ENCODE peak calls at places on chromosomes 5 and 9, in ten cellular contexts. E, U, W, Z, S, I, P, D, L and K are unnamed samples.
A peak's percentile ranks its signal among the peaks of the same experiment; 100 is the strongest.

GRCh38 chr5:172118891-172119290 is 69.1 kb downstream of the STK10 start:
- DNase-seq in E (no peak), U (no peak), W (no peak), Z (no peak), S (no peak), I (no peak), P (no peak), D (no peak), L (no peak), K (no peak)

GRCh38 chr5:89120719-89121118 is 237.7 kb upstream of the MEF2C start:
- DNase-seq in E (no peak), U (no peak), W (no peak), Z (no peak), S (peak; percentile 47), I (peak; percentile 11), P (no peak), D (no peak), L (no peak), K (no peak)

GRCh38 chr5:179617930-179618329 is 5.5 kb downstream of the HNRNPH1 start:
- DNase-seq in E (no peak), U (no peak), W (no peak), Z (no peak), S (no peak), I (no peak), P (no peak), D (no peak), L (no peak), K (no peak)

GRCh38 chr5:31182146-31182545 is 11.3 kb upstream of the CDH6 start:
- DNase-seq in E (no peak), U (no peak), W (peak; percentile 43), Z (no peak), S (no peak), I (no peak), P (no peak), D (no peak), L (no peak), K (no peak)

GRCh38 chr9:127496974-127497373 is 45.7 kb downstream of the LRSAM1 start:
- DNase-seq in E (no peak), U (no peak), W (no peak), Z (no peak), S (no peak), I (no peak), P (no peak), D (no peak), L (no peak), K (no peak)

GRCh38 chr9:93823245-93824072 is 131.7 kb downstream of the BARX1 start:
- DNase-seq in E (no peak), U (no peak), W (no peak), Z (no peak), S (peak; percentile 60), I (no peak), P (no peak), D (no peak), L (no peak), K (no peak)

GRCh38 chr5:24365406-24365805 is 279.4 kb downstream of the CDH10 start:
- DNase-seq in E (no peak), U (no peak), W (no peak), Z (no peak), S (peak; percentile 71), I (no peak), P (no peak), D (peak; percentile 7), L (no peak), K (no peak)

GRCh38 chr5:140337880-140338279 is 8.5 kb downstream of the HBEGF start:
- DNase-seq in E (no peak), U (no peak), W (no peak), Z (no peak), S (no peak), I (no peak), P (no peak), D (no peak), L (no peak), K (no peak)

GRCh38 chr9:31030741-31031202 is 1353.7 kb upstream of the ACO1 start:
- DNase-seq in E (no peak), U (no peak), W (no peak), Z (no peak), S (peak; percentile 46), I (no peak), P (no peak), D (peak; percentile 28), L (peak; percentile 41), K (no peak)

GRCh38 chr5:160287378-160288051 is 24.8 kb downstream of the CCNJL start:
- DNase-seq in E (no peak), U (peak; percentile 82), W (peak; percentile 78), Z (no peak), S (peak; percentile 38), I (peak; percentile 54), P (no peak), D (peak; percentile 48), L (peak; percentile 94), K (peak; percentile 63)

GRCh38 chr5:31361906-31362900 is 168.7 kb downstream of the CDH6 start:
- DNase-seq in E (no peak), U (no peak), W (no peak), Z (no peak), S (peak; percentile 42), I (no peak), P (no peak), D (peak; percentile 72), L (no peak), K (no peak)

GRCh38 chr5:169164481-169164925 is 136.4 kb downstream of the SLIT3 start:
- DNase-seq in E (no peak), U (no peak), W (no peak), Z (no peak), S (peak; percentile 47), I (no peak), P (no peak), D (no peak), L (peak; percentile 48), K (no peak)

GRCh38 chr9:75265525-75265972 is 177.2 kb downstream of the OSTF1 start:
- DNase-seq in E (peak; percentile 49), U (no peak), W (peak; percentile 50), Z (peak; percentile 48), S (peak; percentile 57), I (peak; percentile 54), P (peak; percentile 26), D (peak; percentile 37), L (peak; percentile 41), K (no peak)

GRCh38 chr9:91056917-91057316 is 255.3 kb downstream of the SYK start:
- DNase-seq in E (no peak), U (no peak), W (no peak), Z (no peak), S (peak; percentile 9), I (no peak), P (no peak), D (peak; percentile 45), L (no peak), K (no peak)

GRCh38 chr5:172801184-172801671 is 30.2 kb upstream of the DUSP1 start:
- DNase-seq in E (no peak), U (no peak), W (no peak), Z (no peak), S (peak; percentile 97), I (no peak), P (no peak), D (peak; percentile 97), L (no peak), K (no peak)